ENCODE peak calls at places on chromosome 18, in six cellular contexts. F is endothelial cell of umbilical vein, R is WTC11, O is brain microvascular endothelial cell, K is progenitor cell of endocrine pancreas, X is MCF 10A. J is an unnamed sample.

GRCh38 chr18:74898965-74899364 is 301.3 kb downstream of the ZNF407 start:
- DNase-seq in X (peak; percentile 75), F (peak; percentile 51), O (peak; percentile 57), K (no peak), R (no peak), J (no peak)

GRCh38 chr18:66724664-66725356 is 120.9 kb upstream of the CDH19 start:
- DNase-seq in K (no peak), O (no peak), F (no peak), R (no peak), X (peak; percentile 7), J (no peak)

GRCh38 chr18:70499218-70499691 is 210.4 kb downstream of the SOCS6 start:
- DNase-seq in F (no peak), X (no peak), O (no peak), K (no peak), R (peak; percentile 24), J (no peak)

GRCh38 chr18:48609114-48609513 is 70.3 kb downstream of the CTIF start:
- DNase-seq in F (no peak), O (no peak), R (no peak), X (no peak), K (no peak), J (no peak)

GRCh38 chr18:79217979-79218604 is 148.9 kb downstream of the ATP9B start:
- DNase-seq in R (no peak), F (no peak), O (peak; percentile 40), K (no peak), X (no peak), J (no peak)

GRCh38 chr18:12391487-12392136 is 14.6 kb upstream of the AFG3L2 start:
- DNase-seq in R (peak; percentile 50), K (peak; percentile 27), F (peak; percentile 73), O (peak; percentile 62), X (peak; percentile 75), J (peak; percentile 70)

GRCh38 chr18:79607361-79607930 is 72.2 kb upstream of the CTDP1 start:
- DNase-seq in K (no peak), X (no peak), O (no peak), R (no peak), F (no peak), J (peak; percentile 20)

GRCh38 chr18:13217971-13218375 is 587 bp upstream of the LDLRAD4 start:
- DNase-seq in R (peak; percentile 45), K (peak; percentile 41), O (no peak), F (peak; percentile 15), X (no peak), J (peak; percentile 41)

GRCh38 chr18:159037-159652 is 788 bp downstream of the USP14 start:
- DNase-seq in F (peak; percentile 23), R (no peak), O (no peak), X (peak; percentile 23), K (no peak), J (no peak)

GRCh38 chr18:34158881-34159690 is 65.6 kb downstream of the NOL4 start:
- DNase-seq in K (peak; percentile 63), R (peak; percentile 88), F (peak; percentile 24), O (peak; percentile 4), X (no peak), J (peak; percentile 87)

GRCh38 chr18:73774836-73775509 is 372.7 kb downstream of the FBXO15 start:
- DNase-seq in K (no peak), X (no peak), R (peak; percentile 36), O (no peak), F (no peak), J (no peak)

GRCh38 chr18:59612461-59612860 is 84.8 kb downstream of the CCBE1 start:
- DNase-seq in K (no peak), O (no peak), X (no peak), F (no peak), R (no peak), J (no peak)

GRCh38 chr18:23380817-23381216 is 72.3 kb upstream of the RIOK3 start:
- DNase-seq in F (peak; percentile 45), X (no peak), K (no peak), R (no peak), O (peak; percentile 93), J (no peak)

GRCh38 chr18:65544701-65545100 is 206.1 kb upstream of the CDH7 start:
- DNase-seq in X (no peak), R (no peak), K (no peak), F (no peak), O (no peak), J (no peak)

GRCh38 chr18:63578357-63578958 is 8.7 kb upstream of the SERPINB13 start:
- DNase-seq in X (peak; percentile 67), K (peak; percentile 30), O (peak; percentile 53), F (peak; percentile 53), R (peak; percentile 39), J (no peak)

GRCh38 chr18:57434536-57435494 is at the start of gene ONECUT2:
- DNase-seq in F (peak; percentile 91), X (peak; percentile 84), O (peak; percentile 74), R (peak; percentile 99), K (peak; percentile 98), J (peak; percentile 100)

GRCh38 chr18:79600141-79600540 is 79.5 kb upstream of the CTDP1 start:
- DNase-seq in O (no peak), F (no peak), X (no peak), K (no peak), R (no peak), J (peak; percentile 10)

GRCh38 chr18:75384144-75384543 is 43.4 kb downstream of the SMIM21 start:
- DNase-seq in F (no peak), K (no peak), O (no peak), R (no peak), X (no peak), J (no peak)

GRCh38 chr18:2907459-2908145 is 60.8 kb downstream of the EMILIN2 start:
- DNase-seq in O (no peak), R (no peak), K (no peak), X (no peak), F (peak; percentile 6), J (no peak)
- TF ChIP-seq CTCF in O (no peak), R (no peak), K (no peak), X (no peak), F (no peak), J (no peak)

GRCh38 chr18:61107107-61107506 is 226.1 kb upstream of the CDH20 start:
- DNase-seq in R (no peak), K (no peak), O (no peak), F (no peak), X (no peak), J (no peak)

GRCh38 chr18:61108706-61109105 is 224.5 kb upstream of the CDH20 start:
- DNase-seq in K (no peak), F (no peak), O (no peak), R (no peak), X (no peak), J (no peak)
- TF ChIP-seq CTCF in K (no peak), F (no peak), O (no peak), R (no peak), X (no peak), J (no peak)

GRCh38 chr18:28041366-28041765 is 135.6 kb downstream of the CDH2 start:
- DNase-seq in R (no peak), F (no peak), K (no peak), X (no peak), O (peak; percentile 80), J (no peak)
- TF ChIP-seq CTCF in R (no peak), F (no peak), K (no peak), X (no peak), O (no peak), J (no peak)

GRCh38 chr18:45891806-45892205 is 66.3 kb downstream of the SIGLEC15 start:
- DNase-seq in F (peak; percentile 40), O (no peak), X (no peak), K (no peak), R (no peak), J (no peak)

GRCh38 chr18:45890606-45891005 is 65.1 kb downstream of the SIGLEC15 start:
- DNase-seq in X (no peak), R (no peak), K (no peak), O (no peak), F (no peak), J (no peak)

GRCh38 chr18:45889419-45890059 is 64.1 kb downstream of the SIGLEC15 start:
- DNase-seq in O (no peak), X (no peak), R (no peak), K (no peak), F (no peak), J (no peak)

DNA sequence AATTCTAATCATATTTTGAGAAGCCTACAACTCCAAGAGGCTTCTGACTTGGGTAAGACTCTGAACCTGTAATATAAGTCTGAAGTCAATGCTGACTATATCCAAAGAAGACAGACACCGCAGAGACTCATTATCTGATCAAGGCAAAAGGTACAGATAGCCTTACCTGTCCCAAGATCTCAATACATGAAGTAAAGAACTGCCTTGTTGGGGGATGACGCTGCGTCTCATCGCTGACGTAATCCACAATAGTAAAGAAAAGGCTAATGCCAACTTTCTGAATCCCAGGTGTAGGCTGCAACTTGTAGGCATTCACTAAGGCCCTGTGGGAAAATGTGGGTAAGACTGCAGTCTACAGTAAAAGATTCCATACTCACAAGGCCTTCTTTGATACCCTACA is 62.1 kb downstream of the SIGLEC15 start:
- DNase-seq in X (no peak), F (no peak), O (no peak), R (no peak), K (no peak), J (no peak)
- TF ChIP-seq CTCF in X (no peak), F (no peak), O (no peak), R (no peak), K (no peak), J (no peak)

GRCh38 chr18:26546875-26547301 is 1.5 kb downstream of the KCTD1 start:
- DNase-seq in O (no peak), R (peak; percentile 31), X (peak; percentile 39), K (no peak), F (no peak), J (no peak)
- TF ChIP-seq CTCF in O (no peak), R (no peak), X (no peak), K (no peak), F (no peak), J (no peak)

GRCh38 chr18:9275890-9276289 is 58.7 kb upstream of the TWSG1 start:
- DNase-seq in O (no peak), R (no peak), K (no peak), F (no peak), X (no peak), J (no peak)
- TF ChIP-seq CTCF in O (no peak), R (no peak), K (no peak), F (no peak), X (no peak), J (no peak)

GRCh38 chr18:54641734-54642133 is 50.7 kb downstream of the DYNAP start:
- DNase-seq in R (no peak), X (peak; percentile 1), F (no peak), K (no peak), O (no peak), J (no peak)

GRCh38 chr18:54647176-54647575 is 56.1 kb downstream of the DYNAP start:
- DNase-seq in K (no peak), R (peak; percentile 24), F (peak; percentile 19), X (peak; percentile 66), O (peak; percentile 5), J (no peak)
- TF ChIP-seq CTCF in K (peak; percentile 62), R (no peak), F (no peak), X (peak; percentile 62), O (peak; percentile 66), J (no peak)

J was measured in glutamatergic neuron.